ENCODE peak calls at places on chromosomes 11 and 22, in four cellular contexts. One of them, this sample, is unnamed.
A peak's percentile ranks its signal among the peaks of the same experiment; 100 is the strongest.

GRCh38 chr11:76632492-76632891 is 38.1 kb downstream of the LRRC32 start:
- DNase-seq in KBM-7: no peak
- DNase-seq in stimulated activated CD4-positive, alpha-beta T cell treated with anti-CD3 and anti-CD28 coated beads, Interleukin-15, amount 100 ng/mL, for 24 hours: no peak
- DNase-seq in substantia nigra: no peak
- DNase-seq in this sample: no peak

GRCh38 chr11:61963282-61964057 is 4.0 kb downstream of the FTH1 start:
- DNase-seq in substantia nigra: no peak
- DNase-seq in stimulated activated CD4-positive, alpha-beta T cell treated with anti-CD3 and anti-CD28 coated beads, Interleukin-15, amount 100 ng/mL, for 24 hours: no peak
- DNase-seq in KBM-7: peak; percentile 90
- DNase-seq in this sample: no peak

GRCh38 chr22:30208631-30209603 is 37.6 kb downstream of the LIF start:
- DNase-seq in KBM-7: no peak
- DNase-seq in substantia nigra: no peak
- DNase-seq in stimulated activated CD4-positive, alpha-beta T cell treated with anti-CD3 and anti-CD28 coated beads, Interleukin-15, amount 100 ng/mL, for 24 hours: no peak
- DNase-seq in this sample: no peak

GRCh38 chr11:72483412-72484186 is 49.3 kb upstream of the CLPB start:
- DNase-seq in KBM-7: peak; percentile 57
- DNase-seq in substantia nigra: no peak
- DNase-seq in stimulated activated CD4-positive, alpha-beta T cell treated with anti-CD3 and anti-CD28 coated beads, Interleukin-15, amount 100 ng/mL, for 24 hours: no peak
- DNase-seq in this sample: no peak

GRCh38 chr22:33274214-33274828 is 216.1 kb upstream of the SYN3 start:
- DNase-seq in substantia nigra: no peak
- DNase-seq in KBM-7: peak; percentile 37
- DNase-seq in stimulated activated CD4-positive, alpha-beta T cell treated with anti-CD3 and anti-CD28 coated beads, Interleukin-15, amount 100 ng/mL, for 24 hours: peak; percentile 52
- DNase-seq in this sample: no peak

GRCh38 chr22:47435204-47435487 is 672.7 kb downstream of the TBC1D22A start:
- DNase-seq in KBM-7: no peak
- DNase-seq in substantia nigra: no peak
- DNase-seq in stimulated activated CD4-positive, alpha-beta T cell treated with anti-CD3 and anti-CD28 coated beads, Interleukin-15, amount 100 ng/mL, for 24 hours: no peak
- DNase-seq in this sample: no peak

GRCh38 chr11:8056810-8057463 is 24.1 kb upstream of the TUB start:
- DNase-seq in KBM-7: no peak
- DNase-seq in substantia nigra: no peak
- DNase-seq in stimulated activated CD4-positive, alpha-beta T cell treated with anti-CD3 and anti-CD28 coated beads, Interleukin-15, amount 100 ng/mL, for 24 hours: no peak
- DNase-seq in this sample: no peak

GRCh38 chr22:32561163-32561562 is 86.6 kb downstream of the FBXO7 start:
- DNase-seq in KBM-7: no peak
- DNase-seq in stimulated activated CD4-positive, alpha-beta T cell treated with anti-CD3 and anti-CD28 coated beads, Interleukin-15, amount 100 ng/mL, for 24 hours: no peak
- DNase-seq in substantia nigra: no peak
- DNase-seq in this sample: no peak

GRCh38 chr22:36480941-36481392 is 473 bp downstream of the TXN2 start:
- DNase-seq in KBM-7: no peak
- DNase-seq in stimulated activated CD4-positive, alpha-beta T cell treated with anti-CD3 and anti-CD28 coated beads, Interleukin-15, amount 100 ng/mL, for 24 hours: no peak
- DNase-seq in substantia nigra: no peak
- DNase-seq in this sample: no peak

GRCh38 chr11:42967653-42968052 is 344.1 kb upstream of the API5 start:
- DNase-seq in substantia nigra: no peak
- DNase-seq in KBM-7: no peak
- DNase-seq in stimulated activated CD4-positive, alpha-beta T cell treated with anti-CD3 and anti-CD28 coated beads, Interleukin-15, amount 100 ng/mL, for 24 hours: no peak
- DNase-seq in this sample: no peak

GRCh38 chr11:66022401-66023185 is 3.7 kb downstream of the CATSPER1 start:
- DNase-seq in stimulated activated CD4-positive, alpha-beta T cell treated with anti-CD3 and anti-CD28 coated beads, Interleukin-15, amount 100 ng/mL, for 24 hours: peak; percentile 87
- DNase-seq in substantia nigra: peak; percentile 29
- DNase-seq in KBM-7: peak; percentile 79
- DNase-seq in this sample: peak; percentile 80

GRCh38 chr11:747176-748006 is at the start of gene TALDO1:
- DNase-seq in KBM-7: peak; percentile 91
- DNase-seq in stimulated activated CD4-positive, alpha-beta T cell treated with anti-CD3 and anti-CD28 coated beads, Interleukin-15, amount 100 ng/mL, for 24 hours: peak; percentile 95
- DNase-seq in substantia nigra: peak; percentile 90
- DNase-seq in this sample: peak; percentile 96

GRCh38 chr11:763073-763463 is 14.2 kb downstream of the GATD1 start:
- DNase-seq in stimulated activated CD4-positive, alpha-beta T cell treated with anti-CD3 and anti-CD28 coated beads, Interleukin-15, amount 100 ng/mL, for 24 hours: no peak
- DNase-seq in KBM-7: no peak
- DNase-seq in substantia nigra: no peak
- DNase-seq in this sample: no peak

GRCh38 chr11:47035108-47035507 is 98.5 kb downstream of the CSTPP1 start:
- DNase-seq in stimulated activated CD4-positive, alpha-beta T cell treated with anti-CD3 and anti-CD28 coated beads, Interleukin-15, amount 100 ng/mL, for 24 hours: no peak
- DNase-seq in KBM-7: no peak
- DNase-seq in substantia nigra: no peak
- DNase-seq in this sample: no peak

GRCh38 chr22:40094449-40094848 is 83.3 kb upstream of the TNRC6B start:
- DNase-seq in substantia nigra: no peak
- DNase-seq in KBM-7: no peak
- DNase-seq in stimulated activated CD4-positive, alpha-beta T cell treated with anti-CD3 and anti-CD28 coated beads, Interleukin-15, amount 100 ng/mL, for 24 hours: no peak
- DNase-seq in this sample: no peak

GRCh38 chr11:58880166-58880565 is 35.7 kb upstream of the GLYATL2 start:
- DNase-seq in KBM-7: no peak
- DNase-seq in stimulated activated CD4-positive, alpha-beta T cell treated with anti-CD3 and anti-CD28 coated beads, Interleukin-15, amount 100 ng/mL, for 24 hours: no peak
- DNase-seq in substantia nigra: no peak
- DNase-seq in this sample: no peak

GRCh38 chr22:39375646-39376045 is 23.9 kb upstream of the TAB1 start:
- DNase-seq in stimulated activated CD4-positive, alpha-beta T cell treated with anti-CD3 and anti-CD28 coated beads, Interleukin-15, amount 100 ng/mL, for 24 hours: no peak
- DNase-seq in substantia nigra: no peak
- DNase-seq in KBM-7: no peak
- DNase-seq in this sample: no peak

GRCh38 chr22:50182176-50183081 is 3.3 kb upstream of the TRABD start:
- DNase-seq in substantia nigra: no peak
- DNase-seq in stimulated activated CD4-positive, alpha-beta T cell treated with anti-CD3 and anti-CD28 coated beads, Interleukin-15, amount 100 ng/mL, for 24 hours: no peak
- DNase-seq in KBM-7: no peak
- DNase-seq in this sample: no peak

GRCh38 chr22:44566911-44567310 is 68.9 kb upstream of the RTL6 start:
- DNase-seq in stimulated activated CD4-positive, alpha-beta T cell treated with anti-CD3 and anti-CD28 coated beads, Interleukin-15, amount 100 ng/mL, for 24 hours: no peak
- DNase-seq in KBM-7: no peak
- DNase-seq in substantia nigra: no peak
- DNase-seq in this sample: no peak

GRCh38 chr11:103114836-103115235 is 5.6 kb downstream of the DYNC2H1 start:
- DNase-seq in KBM-7: no peak
- DNase-seq in stimulated activated CD4-positive, alpha-beta T cell treated with anti-CD3 and anti-CD28 coated beads, Interleukin-15, amount 100 ng/mL, for 24 hours: no peak
- DNase-seq in substantia nigra: no peak
- DNase-seq in this sample: no peak

GRCh38 chr11:68840661-68841653 is 759 bp downstream of the CPT1A start:
- DNase-seq in substantia nigra: no peak
- DNase-seq in KBM-7: no peak
- DNase-seq in stimulated activated CD4-positive, alpha-beta T cell treated with anti-CD3 and anti-CD28 coated beads, Interleukin-15, amount 100 ng/mL, for 24 hours: peak; percentile 49
- DNase-seq in this sample: peak; percentile 61

GRCh38 chr11:75346296-75346695 is 5.2 kb downstream of the ARRB1 start:
- DNase-seq in stimulated activated CD4-positive, alpha-beta T cell treated with anti-CD3 and anti-CD28 coated beads, Interleukin-15, amount 100 ng/mL, for 24 hours: no peak
- DNase-seq in KBM-7: no peak
- DNase-seq in substantia nigra: no peak
- DNase-seq in this sample: no peak

GRCh38 chr11:122751298-122752070 is 86.8 kb upstream of the CRTAM start:
- DNase-seq in stimulated activated CD4-positive, alpha-beta T cell treated with anti-CD3 and anti-CD28 coated beads, Interleukin-15, amount 100 ng/mL, for 24 hours: no peak
- DNase-seq in substantia nigra: no peak
- DNase-seq in KBM-7: no peak
- DNase-seq in this sample: no peak

GRCh38 chr11:117328414-117329010 is 858 bp downstream of the CEP164 start:
- DNase-seq in KBM-7: no peak
- DNase-seq in stimulated activated CD4-positive, alpha-beta T cell treated with anti-CD3 and anti-CD28 coated beads, Interleukin-15, amount 100 ng/mL, for 24 hours: no peak
- DNase-seq in substantia nigra: no peak
- DNase-seq in this sample: no peak

GRCh38 chr11:28460348-28460747 is 352.2 kb downstream of the METTL15 start:
- DNase-seq in substantia nigra: no peak
- DNase-seq in stimulated activated CD4-positive, alpha-beta T cell treated with anti-CD3 and anti-CD28 coated beads, Interleukin-15, amount 100 ng/mL, for 24 hours: no peak
- DNase-seq in KBM-7: no peak
- DNase-seq in this sample: no peak

GRCh38 chr22:36546092-36546804 is 17.3 kb upstream of the EIF3D start:
- DNase-seq in stimulated activated CD4-positive, alpha-beta T cell treated with anti-CD3 and anti-CD28 coated beads, Interleukin-15, amount 100 ng/mL, for 24 hours: peak; percentile 60
- DNase-seq in KBM-7: peak; percentile 86
- DNase-seq in substantia nigra: peak; percentile 16
- DNase-seq in this sample: peak; percentile 61

GRCh38 chr11:57345555-57346151 is 7.5 kb downstream of the P2RX3 start:
- DNase-seq in stimulated activated CD4-positive, alpha-beta T cell treated with anti-CD3 and anti-CD28 coated beads, Interleukin-15, amount 100 ng/mL, for 24 hours: peak; percentile 79
- DNase-seq in substantia nigra: peak; percentile 28
- DNase-seq in KBM-7: peak; percentile 74
- DNase-seq in this sample: peak; percentile 82

GRCh38 chr22:26563022-26563421 is 26.9 kb downstream of the TPST2 start:
- DNase-seq in stimulated activated CD4-positive, alpha-beta T cell treated with anti-CD3 and anti-CD28 coated beads, Interleukin-15, amount 100 ng/mL, for 24 hours: no peak
- DNase-seq in substantia nigra: no peak
- DNase-seq in KBM-7: no peak
- DNase-seq in this sample: no peak

GRCh38 chr22:39463931-39464390 is 7.1 kb downstream of the MGAT3 start:
- DNase-seq in substantia nigra: peak; percentile 76
- DNase-seq in KBM-7: no peak
- DNase-seq in stimulated activated CD4-positive, alpha-beta T cell treated with anti-CD3 and anti-CD28 coated beads, Interleukin-15, amount 100 ng/mL, for 24 hours: no peak
- DNase-seq in this sample: peak; percentile 69

GRCh38 chr11:34860518-34860917 is 55.7 kb downstream of the APIP start:
- DNase-seq in KBM-7: no peak
- DNase-seq in substantia nigra: no peak
- DNase-seq in stimulated activated CD4-positive, alpha-beta T cell treated with anti-CD3 and anti-CD28 coated beads, Interleukin-15, amount 100 ng/mL, for 24 hours: no peak
- DNase-seq in this sample: no peak

GRCh38 chr11:95534809-95535208 is 254.8 kb downstream of the FAM76B start:
- DNase-seq in substantia nigra: no peak
- DNase-seq in KBM-7: no peak
- DNase-seq in stimulated activated CD4-positive, alpha-beta T cell treated with anti-CD3 and anti-CD28 coated beads, Interleukin-15, amount 100 ng/mL, for 24 hours: no peak
- DNase-seq in this sample: no peak

GRCh38 chr11:67571443-67571842 is 12.2 kb upstream of the GSTP1 start:
- DNase-seq in KBM-7: no peak
- DNase-seq in substantia nigra: no peak
- DNase-seq in stimulated activated CD4-positive, alpha-beta T cell treated with anti-CD3 and anti-CD28 coated beads, Interleukin-15, amount 100 ng/mL, for 24 hours: no peak
- DNase-seq in this sample: no peak

GRCh38 chr22:40533712-40534378 is 102.7 kb downstream of the MRTFA start:
- DNase-seq in KBM-7: peak; percentile 80
- DNase-seq in substantia nigra: no peak
- DNase-seq in stimulated activated CD4-positive, alpha-beta T cell treated with anti-CD3 and anti-CD28 coated beads, Interleukin-15, amount 100 ng/mL, for 24 hours: peak; percentile 59
- DNase-seq in this sample: peak; percentile 25

GRCh38 chr11:131724436-131724995 is 354.1 kb downstream of the NTM start:
- DNase-seq in substantia nigra: no peak
- DNase-seq in stimulated activated CD4-positive, alpha-beta T cell treated with anti-CD3 and anti-CD28 coated beads, Interleukin-15, amount 100 ng/mL, for 24 hours: no peak
- DNase-seq in KBM-7: no peak
- DNase-seq in this sample: no peak